ENCODE peak calls at places on chromosomes 3 and 15, in ten cellular contexts. O is SK-N-SH; L is kidney; X is cardiac muscle cell; Q is CD4-positive, alpha-beta memory T cell; D is stomach; M is neural progenitor cell; N is A549; H is CD8-positive, alpha-beta memory T cell; W is Karpas-422. E is an unnamed sample. For H3K4me1, the result is how much of the 10 kb centered on the place peaks cover.

GRCh38 chr3:162390891-162391290 is 894.3 kb downstream of the OTOL1 start:
- DNase-seq in O (no peak), L (no peak), X (peak), Q (no peak), D (no peak), M (no peak), N (peak), H (no peak), W (no peak), E (no peak)

GRCh38 chr3:138197058-138197457 is 10.0 kb downstream of the ARMC8 start:
- DNase-seq in O (no peak), L (no peak), X (peak), Q (no peak), D (no peak), M (peak), N (no peak), H (no peak), W (peak), E (no peak)

GRCh38 chr3:127959873-127960272 is 44.8 kb downstream of the KBTBD12 start:
- DNase-seq in O (peak), L (no peak), X (peak), Q (no peak), D (peak), M (peak), N (peak), H (no peak), W (peak), E (peak)

GRCh38 chr15:42595641-42596240 is 20.3 kb downstream of the STARD9 start:
- DNase-seq in O (no peak), L (no peak), X (peak), Q (no peak), D (no peak), M (no peak), N (no peak), H (no peak), W (no peak), E (no peak)

GRCh38 chr3:196189608-196190347 is 21.4 kb downstream of the ZDHHC19 start:
- DNase-seq in O (peak), L (no peak), X (no peak), Q (no peak), D (no peak), M (no peak), N (no peak), H (no peak), W (no peak), E (no peak)

GRCh38 chr3:174438501-174439156 is 420.5 kb upstream of the NAALADL2 start:
- DNase-seq in O (no peak), L (no peak), X (peak), Q (no peak), D (no peak), M (peak), N (no peak), H (no peak), W (no peak), E (no peak)

GRCh38 chr3:29759021-29759359 is 478.1 kb downstream of the RBMS3 start:
- DNase-seq in O (no peak), L (no peak), X (peak), Q (no peak), D (no peak), M (no peak), N (no peak), H (no peak), W (no peak), E (no peak)

GRCh38 chr3:129663045-129663446 is 56.6 kb upstream of the PLXND1 start:
- DNase-seq in O (no peak), L (no peak), X (no peak), Q (no peak), D (no peak), M (peak), N (peak), H (no peak), W (no peak), E (no peak)

GRCh38 chr3:87397210-87397609 is 120.8 kb upstream of the POU1F1 start:
- DNase-seq in O (no peak), L (no peak), X (no peak), Q (no peak), D (no peak), M (no peak), N (no peak), H (no peak), W (no peak), E (no peak)

GRCh38 chr3:71432044-71432970 is 151.2 kb downstream of the FOXP1 start:
- DNase-seq in O (no peak), L (peak), X (no peak), Q (no peak), D (no peak), M (no peak), N (no peak), H (peak), W (no peak), E (no peak)

GRCh38 chr3:189515916-189516531 is 115.2 kb upstream of the TP63 start:
- DNase-seq in O (no peak), L (no peak), X (no peak), Q (no peak), D (no peak), M (no peak), N (no peak), H (no peak), W (no peak), E (no peak)

GRCh38 chr3:127473244-127474024 is 117.1 kb downstream of the TPRA1 start:
- DNase-seq in O (peak), L (no peak), X (no peak), Q (no peak), D (peak), M (peak), N (peak), H (no peak), W (peak), E (peak)

DNA sequence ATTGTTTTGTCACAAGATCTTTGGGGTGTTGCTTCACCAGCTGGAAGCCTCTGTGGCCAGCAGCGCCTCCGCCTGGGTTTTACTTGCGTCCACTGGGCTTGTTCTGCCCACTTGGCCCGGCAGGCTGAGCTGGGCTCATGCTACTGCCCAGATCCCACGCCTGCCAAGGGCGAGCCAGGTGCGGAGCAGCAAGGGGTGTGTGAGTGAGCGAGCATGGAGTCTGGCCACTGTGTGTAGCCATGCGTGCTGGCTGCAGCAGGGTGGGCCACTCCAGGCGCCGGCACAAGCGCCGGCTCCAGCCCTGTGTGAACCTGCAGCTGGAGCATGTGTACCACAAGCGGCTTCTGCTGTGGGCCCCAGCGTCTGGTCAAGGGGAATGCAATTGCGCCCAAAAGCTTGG is 416.5 kb upstream of the RGMA start:
- DNase-seq in O (no peak), L (no peak), X (no peak), Q (no peak), D (no peak), M (no peak), N (no peak), H (no peak), W (no peak), E (no peak)
- H3K4me1 ChIP-seq in O (under half), L (under half), X (under half), Q (under half), D (under half), M (under half), N (under half), H (under half), W (under half), E (under half)

DNA sequence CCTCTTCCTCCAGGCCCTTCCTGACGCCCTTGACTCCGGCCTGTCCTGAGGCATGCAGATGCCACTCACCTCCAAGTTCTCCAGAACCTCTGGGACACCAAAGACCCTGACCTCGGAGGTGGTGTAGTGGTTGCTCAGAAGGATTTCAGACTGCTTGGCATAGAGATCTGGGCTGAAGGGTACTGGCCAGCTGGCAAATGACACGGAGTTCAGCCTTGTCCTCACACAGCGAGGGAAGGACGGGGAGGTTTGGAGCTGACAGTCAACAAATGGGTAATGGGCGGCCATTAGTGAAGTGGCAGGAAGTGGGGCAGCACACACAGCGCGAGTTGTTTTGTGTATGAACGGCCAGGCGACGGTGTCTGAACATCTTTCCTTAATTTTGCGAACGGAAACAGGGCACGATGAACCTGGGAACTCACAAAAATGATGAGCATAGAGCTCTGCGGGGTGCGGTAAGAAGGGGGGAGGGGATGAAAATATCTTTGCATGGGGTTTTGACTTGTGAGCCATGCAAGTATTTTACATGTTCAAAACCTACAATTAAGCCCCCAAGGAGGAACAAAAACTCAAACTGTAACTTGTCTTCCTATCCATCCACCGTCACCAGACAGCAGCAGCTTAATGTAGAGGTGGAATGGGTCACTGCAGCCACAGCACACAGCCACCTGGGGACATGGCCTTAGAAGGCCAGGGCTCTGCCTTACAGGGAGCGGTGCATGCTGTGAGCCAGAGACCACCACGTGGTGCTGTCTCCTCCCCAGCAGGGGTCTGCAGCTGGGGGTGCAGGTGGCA is 43.6 kb upstream of the RPL32 start:
- DNase-seq in O (no peak), L (peak), X (no peak), Q (no peak), D (no peak), M (no peak), N (no peak), H (no peak), W (peak), E (no peak)
- H3K4me3 ChIP-seq in O (no peak), L (no peak), X (no peak), Q (no peak), D (no peak), M (no peak), N (no peak), H (no peak), W (peak), E (no peak)

GRCh38 chr15:66714543-66714981 is 12.5 kb downstream of the SMAD6 start:
- DNase-seq in O (no peak), L (no peak), X (peak), Q (no peak), D (no peak), M (peak), N (no peak), H (no peak), W (no peak), E (no peak)

GRCh38 chr15:66715181-66715624 is 13.2 kb downstream of the SMAD6 start:
- DNase-seq in O (peak), L (no peak), X (no peak), Q (no peak), D (no peak), M (peak), N (no peak), H (no peak), W (no peak), E (no peak)

GRCh38 chr15:66713843-66714508 is 11.9 kb downstream of the SMAD6 start:
- DNase-seq in O (no peak), L (no peak), X (no peak), Q (no peak), D (no peak), M (no peak), N (no peak), H (no peak), W (no peak), E (no peak)

GRCh38 chr15:66716668-66717025 is 14.6 kb downstream of the SMAD6 start:
- DNase-seq in O (no peak), L (no peak), X (no peak), Q (no peak), D (no peak), M (no peak), N (no peak), H (no peak), W (no peak), E (no peak)

DNA sequence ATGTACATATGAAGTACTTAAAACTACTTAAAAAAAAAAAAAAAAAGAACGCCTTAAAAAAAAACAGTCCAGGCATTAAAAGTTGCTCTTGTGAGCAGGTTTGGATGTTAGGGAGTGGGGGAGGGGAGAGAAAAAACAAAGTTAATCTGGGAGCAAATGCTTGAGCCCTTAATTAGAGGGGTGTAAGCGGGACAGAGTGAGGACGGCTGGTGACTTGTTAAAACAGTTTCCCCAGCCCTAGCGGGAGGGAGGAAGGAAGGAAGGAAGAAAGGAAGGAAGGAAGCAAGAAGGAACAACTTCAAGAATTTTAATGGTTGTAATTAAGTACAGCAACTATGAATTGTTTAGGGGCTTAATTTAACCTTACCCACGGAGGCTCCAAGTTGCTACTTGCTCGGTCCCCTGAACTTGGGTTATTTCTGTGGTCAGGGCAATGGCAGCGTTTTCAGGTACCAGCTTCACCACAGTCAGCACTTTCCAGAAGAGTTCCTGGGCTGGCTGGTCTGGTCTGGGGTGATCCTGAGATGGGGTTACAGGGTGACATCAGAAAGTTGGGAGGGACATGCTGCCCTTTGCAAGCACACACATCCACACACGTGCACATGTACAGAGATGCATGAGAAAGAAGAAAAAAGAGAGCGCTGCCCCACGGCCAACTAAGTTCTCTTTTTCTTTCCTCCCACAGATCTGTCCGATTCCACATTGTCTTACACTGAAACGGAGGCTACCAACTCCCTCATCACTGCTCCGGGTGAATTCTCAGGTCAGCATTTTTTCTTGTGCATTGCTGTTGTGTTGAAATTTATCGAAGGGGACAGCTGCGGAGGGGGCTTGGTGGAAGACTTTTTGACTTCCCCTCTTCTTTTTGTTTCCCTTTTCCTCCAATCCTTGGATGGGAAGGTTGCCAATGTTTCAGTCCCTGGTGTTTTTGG is 14.0 kb downstream of the SMAD6 start:
- DNase-seq in O (no peak), L (no peak), X (no peak), Q (no peak), D (no peak), M (peak), N (no peak), H (no peak), W (no peak), E (no peak)
- H3K4me1 ChIP-seq in O (under half), L (under half), X (half or more), Q (under half), D (half or more), M (under half), N (half or more), H (under half), W (under half), E (under half)

GRCh38 chr3:134615743-134616142 is 35.1 kb downstream of the KY start:
- DNase-seq in O (no peak), L (no peak), X (no peak), Q (no peak), D (no peak), M (no peak), N (no peak), H (no peak), W (no peak), E (no peak)
- H3K4me3 ChIP-seq in O (no peak), L (no peak), X (no peak), Q (no peak), D (no peak), M (no peak), N (no peak), H (no peak), W (no peak), E (no peak)

DNA sequence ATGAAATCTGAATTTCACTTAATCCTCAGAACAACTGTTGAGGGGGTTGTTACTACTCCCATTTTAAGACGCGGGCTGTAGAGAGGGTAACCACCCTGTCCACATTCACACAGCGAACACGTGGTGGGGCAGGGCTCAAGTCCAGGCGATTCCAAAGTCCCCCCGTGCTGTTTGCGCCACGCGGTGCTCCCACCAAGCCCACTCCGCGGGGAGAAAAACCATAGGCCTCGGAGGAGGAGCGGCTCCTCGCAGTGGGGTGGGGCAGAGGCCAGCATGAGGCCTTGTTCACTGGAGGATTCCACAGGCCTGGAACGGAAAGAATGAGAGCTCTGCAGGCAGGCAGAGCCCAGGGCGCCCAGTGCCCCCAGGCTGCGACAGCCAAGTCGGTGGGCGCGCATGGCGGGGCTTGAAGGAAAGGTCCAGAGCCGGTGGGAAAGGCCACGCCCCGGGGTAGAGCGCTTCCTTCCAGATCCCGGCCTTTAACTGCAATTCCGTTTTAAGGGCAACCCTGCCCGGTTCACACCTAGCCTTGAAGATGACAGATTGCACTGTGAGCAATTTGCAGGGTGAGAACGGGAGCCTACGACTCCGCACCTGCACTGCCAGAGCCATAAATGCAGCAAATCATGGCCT is 161.8 kb upstream of the TBL1XR1 start:
- DNase-seq in O (peak), L (peak), X (peak), Q (peak), D (peak), M (peak), N (peak), H (peak), W (peak), E (peak)
- H3K4me1 ChIP-seq in O (under half), L (under half), X (under half), Q (half or more), D (half or more), M (half or more), N (under half), H (under half), W (under half), E (under half)

E was measured in BE2C.